ENCODE peak calls at places on chromosomes 11 and 22, in ten cellular contexts. E is NCI-H187; B is NAMALWA; W is hypothalamus; P is lung; V is T-cell; Z is thoracic aorta; N is stimulated activated CD8-positive, alpha-beta memory T cell treated with anti-CD3 and anti-CD28 coated beads, Interleukin-15, amount 100 ng/mL, for 24 hours; J is GM23248; G is retina. F is an unnamed sample.

GRCh38 chr11:130908770-130909625 is 7.3 kb downstream of the SNX19 start:
- DNase-seq in E (no peak), B (no peak), W (no peak), P (no peak), V (no peak), Z (no peak), N (no peak), J (peak), G (no peak), F (peak)

GRCh38 chr11:38646382-38646781 is 2048.3 kb upstream of the RAG2 start:
- DNase-seq in E (no peak), B (no peak), W (no peak), P (no peak), V (no peak), Z (no peak), N (no peak), J (no peak), G (no peak), F (no peak)

GRCh38 chr11:12182650-12183511 is 72.5 kb downstream of the MICAL2 start:
- DNase-seq in E (no peak), B (no peak), W (no peak), P (peak), V (no peak), Z (no peak), N (no peak), J (peak), G (no peak), F (peak)

GRCh38 chr22:25172153-25172552 is 27.5 kb upstream of the CRYBB3 start:
- DNase-seq in E (no peak), B (peak), W (no peak), P (no peak), V (peak), Z (no peak), N (no peak), J (no peak), G (no peak), F (peak)

GRCh38 chr11:61613051-61613450 is 32.2 kb upstream of the SYT7 start:
- DNase-seq in E (no peak), B (no peak), W (no peak), P (no peak), V (no peak), Z (no peak), N (no peak), J (no peak), G (no peak), F (no peak)

GRCh38 chr11:69285091-69285490 is 8.9 kb upstream of the MYEOV start:
- DNase-seq in E (no peak), B (no peak), W (no peak), P (no peak), V (no peak), Z (no peak), N (no peak), J (no peak), G (no peak), F (no peak)

GRCh38 chr11:114209343-114209742 is 86.9 kb upstream of the NNMT start:
- DNase-seq in E (no peak), B (no peak), W (no peak), P (no peak), V (no peak), Z (no peak), N (no peak), J (no peak), G (no peak), F (no peak)

GRCh38 chr11:6410695-6411430 is 8.0 kb downstream of the APBB1 start:
- DNase-seq in E (no peak), B (no peak), W (no peak), P (no peak), V (no peak), Z (no peak), N (no peak), J (no peak), G (no peak), F (no peak)

GRCh38 chr22:48960981-48961655 is 866.6 kb downstream of the BRD1 start:
- DNase-seq in E (no peak), B (no peak), W (no peak), P (peak), V (no peak), Z (no peak), N (no peak), J (no peak), G (no peak), F (peak)

GRCh38 chr11:12815931-12816494 is 141.8 kb downstream of the TEAD1 start:
- DNase-seq in E (no peak), B (no peak), W (no peak), P (no peak), V (no peak), Z (no peak), N (no peak), J (no peak), G (no peak), F (no peak)

GRCh38 chr11:119056397-119056999 is 507 bp downstream of the HYOU1 start:
- DNase-seq in E (no peak), B (peak), W (no peak), P (peak), V (peak), Z (no peak), N (peak), J (peak), G (peak), F (peak)

GRCh38 chr11:12840871-12841516 is 166.8 kb downstream of the TEAD1 start:
- DNase-seq in E (no peak), B (no peak), W (no peak), P (no peak), V (no peak), Z (no peak), N (no peak), J (peak), G (no peak), F (no peak)

GRCh38 chr11:33712436-33712835 is 11.8 kb upstream of the C11orf91 start:
- DNase-seq in E (no peak), B (no peak), W (no peak), P (no peak), V (no peak), Z (no peak), N (no peak), J (no peak), G (no peak), F (no peak)

GRCh38 chr11:11471196-11471595 is 118.1 kb upstream of the CSNK2A3 start:
- DNase-seq in E (no peak), B (no peak), W (no peak), P (no peak), V (no peak), Z (no peak), N (no peak), J (no peak), G (no peak), F (peak)

GRCh38 chr11:13354335-13354734 is 76.7 kb downstream of the BMAL1 start:
- DNase-seq in E (no peak), B (peak), W (no peak), P (no peak), V (no peak), Z (no peak), N (no peak), J (peak), G (no peak), F (peak)